ENCODE peak calls at places on chromosomes 7 and 10, in five cellular contexts. N is BE2C; H is stimulated activated CD4-positive, alpha-beta T cell treated with anti-CD3 and anti-CD28 coated beads, Interleukin-2, amount 100 ng/mL, for 4 hours; E is activated B cell treated with CpG ODN at 0.5 μM for 24 hours; S is lower lobe of right lung. M is an unnamed sample.

GRCh38 chr10:100598166-100598565 is 62.4 kb downstream of the HIF1AN start:
- DNase-seq in N (no peak), H (no peak), E (no peak), S (no peak), M (no peak)

GRCh38 chr7:47739901-47740300 is 158.0 kb upstream of the TNS3 start:
- DNase-seq in N (no peak), H (no peak), E (no peak), S (no peak), M (no peak)

GRCh38 chr10:101227765-101228681 is 1.2 kb downstream of the LBX1 start:
- DNase-seq in N (no peak), H (no peak), E (no peak), S (no peak), M (no peak)

GRCh38 chr7:155233703-155234492 is 63.8 kb upstream of the INSIG1 start:
- DNase-seq in N (no peak), H (no peak), E (no peak), S (peak), M (no peak)

GRCh38 chr7:127239814-127240213 is 12.9 kb downstream of the GRM8 start:
- DNase-seq in N (no peak), H (no peak), E (no peak), S (no peak), M (no peak)

GRCh38 chr10:36779238-36779846 is 346.1 kb upstream of the ANKRD30A start:
- DNase-seq in N (peak), H (no peak), E (no peak), S (no peak), M (no peak)

GRCh38 chr7:136677456-136678365 is 190.7 kb upstream of the CHRM2 start:
- DNase-seq in N (peak), H (no peak), E (no peak), S (no peak), M (no peak)

GRCh38 chr10:123669901-123670300 is 3.7 kb downstream of the GPR26 start:
- DNase-seq in N (no peak), H (no peak), E (no peak), S (no peak), M (no peak)

GRCh38 chr10:4498763-4499251 is 327.2 kb upstream of the AKR1E2 start:
- DNase-seq in N (no peak), H (no peak), E (no peak), S (no peak), M (no peak)

GRCh38 chr10:24981161-24981710 is 28.8 kb upstream of the PRTFDC1 start:
- DNase-seq in N (no peak), H (no peak), E (no peak), S (no peak), M (no peak)

GRCh38 chr10:96721207-96721572 is 876 bp upstream of the PIK3AP1 start:
- DNase-seq in N (no peak), H (no peak), E (no peak), S (no peak), M (no peak)

GRCh38 chr7:100127866-100128601 is 1.3 kb downstream of the MBLAC1 start:
- DNase-seq in N (peak), H (no peak), E (no peak), S (no peak), M (no peak)

GRCh38 chr7:70893985-70894722 is 237.8 kb upstream of the GALNT17 start:
- DNase-seq in N (no peak), H (no peak), E (no peak), S (no peak), M (no peak)

GRCh38 chr7:131745645-131746248 is 189.3 kb upstream of the PODXL start:
- DNase-seq in N (no peak), H (no peak), E (no peak), S (no peak), M (no peak)

GRCh38 chr10:14173706-14174594 is 156.8 kb downstream of the FRMD4A start:
- DNase-seq in N (no peak), H (no peak), E (no peak), S (no peak), M (no peak)

GRCh38 chr7:73363225-73364005 is 35.5 kb downstream of the FKBP6 start:
- DNase-seq in N (no peak), H (no peak), E (no peak), S (no peak), M (no peak)

GRCh38 chr7:69109131-69109740 is 489.0 kb upstream of the AUTS2 start:
- DNase-seq in N (no peak), H (no peak), E (no peak), S (no peak), M (no peak)

GRCh38 chr10:63128443-63128842 is 4.7 kb upstream of the NRBF2 start:
- DNase-seq in N (no peak), H (no peak), E (no peak), S (no peak), M (no peak)

GRCh38 chr10:11773777-11774441 is 31.7 kb downstream of the ECHDC3 start:
- DNase-seq in N (no peak), H (no peak), E (no peak), S (no peak), M (no peak)

GRCh38 chr7:87564290-87564963 is 36.3 kb downstream of the ABCB1 start:
- DNase-seq in N (peak), H (no peak), E (no peak), S (no peak), M (no peak)

GRCh38 chr7:46468753-46469356 is 547.8 kb upstream of the IGFBP3 start:
- DNase-seq in N (peak), H (no peak), E (no peak), S (no peak), M (no peak)